ENCODE peak calls at places on chromosomes 16 and 17, in seven cellular contexts. One of them, this sample, is unnamed.

GRCh38 chr17:44241104-44241503 is 21.6 kb upstream of the UBTF start:
- DNase-seq in mammary epithelial cell: no peak
- DNase-seq in MM.1S: no peak
- DNase-seq in endothelial cell of umbilical vein: no peak
- DNase-seq in HCT116: no peak
- DNase-seq in GM23248: peak; percentile 22
- DNase-seq in astrocyte: no peak
- DNase-seq in this sample: no peak

GRCh38 chr17:70677783-70678647 is 508.7 kb downstream of the KCNJ2 start:
- DNase-seq in astrocyte: no peak
- DNase-seq in mammary epithelial cell: no peak
- DNase-seq in GM23248: no peak
- DNase-seq in HCT116: no peak
- DNase-seq in endothelial cell of umbilical vein: no peak
- DNase-seq in MM.1S: no peak
- DNase-seq in this sample: no peak

GRCh38 chr16:10126686-10127085 is 55.5 kb downstream of the GRIN2A start:
- DNase-seq in mammary epithelial cell: peak; percentile 88
- DNase-seq in astrocyte: peak; percentile 97
- DNase-seq in HCT116: no peak
- DNase-seq in MM.1S: no peak
- DNase-seq in endothelial cell of umbilical vein: no peak
- DNase-seq in GM23248: peak; percentile 19
- DNase-seq in this sample: no peak

GRCh38 chr16:578870-579405 is 9.2 kb downstream of the PIGQ start:
- DNase-seq in endothelial cell of umbilical vein: peak; percentile 76
- DNase-seq in astrocyte: peak; percentile 41
- DNase-seq in MM.1S: peak; percentile 85
- DNase-seq in HCT116: no peak
- DNase-seq in mammary epithelial cell: no peak
- DNase-seq in GM23248: peak; percentile 78
- DNase-seq in this sample: peak; percentile 88

GRCh38 chr16:30691907-30692306 is 7.1 kb upstream of the SRCAP start:
- DNase-seq in MM.1S: no peak
- DNase-seq in endothelial cell of umbilical vein: no peak
- DNase-seq in GM23248: no peak
- DNase-seq in HCT116: no peak
- DNase-seq in astrocyte: no peak
- DNase-seq in mammary epithelial cell: no peak
- DNase-seq in this sample: no peak

GRCh38 chr17:1455291-1455747 is 713 bp downstream of the CRK start:
- DNase-seq in endothelial cell of umbilical vein: peak; percentile 68
- DNase-seq in GM23248: peak; percentile 91
- DNase-seq in mammary epithelial cell: peak; percentile 50
- DNase-seq in astrocyte: peak; percentile 51
- DNase-seq in MM.1S: peak; percentile 55
- DNase-seq in HCT116: no peak
- DNase-seq in this sample: peak; percentile 86

GRCh38 chr16:85798901-85799496 is 345 bp downstream of the EMC8 start:
- DNase-seq in MM.1S: no peak
- DNase-seq in HCT116: no peak
- DNase-seq in astrocyte: peak; percentile 16
- DNase-seq in mammary epithelial cell: peak; percentile 14
- DNase-seq in endothelial cell of umbilical vein: peak; percentile 52
- DNase-seq in GM23248: peak; percentile 68
- DNase-seq in this sample: peak; percentile 50

GRCh38 chr17:61480414-61480807 is 28.2 kb downstream of the TBX4 start:
- DNase-seq in HCT116: no peak
- DNase-seq in GM23248: no peak
- DNase-seq in MM.1S: no peak
- DNase-seq in mammary epithelial cell: no peak
- DNase-seq in endothelial cell of umbilical vein: no peak
- DNase-seq in astrocyte: no peak
- DNase-seq in this sample: no peak

GRCh38 chr16:66619534-66620418 is 15.3 kb downstream of the CMTM3 start:
- DNase-seq in MM.1S: no peak
- DNase-seq in GM23248: peak; percentile 81
- DNase-seq in HCT116: no peak
- DNase-seq in mammary epithelial cell: peak; percentile 48
- DNase-seq in endothelial cell of umbilical vein: no peak
- DNase-seq in astrocyte: peak; percentile 87
- DNase-seq in this sample: no peak

GRCh38 chr17:82230627-82231311 is 1.9 kb downstream of the SLC16A3 start:
- DNase-seq in mammary epithelial cell: peak; percentile 78
- DNase-seq in MM.1S: peak; percentile 27
- DNase-seq in HCT116: no peak
- DNase-seq in astrocyte: peak; percentile 60
- DNase-seq in GM23248: peak; percentile 95
- DNase-seq in endothelial cell of umbilical vein: peak; percentile 75
- DNase-seq in this sample: peak; percentile 89

GRCh38 chr16:49530396-49530795 is 156.8 kb downstream of the C16orf78 start:
- DNase-seq in GM23248: no peak
- DNase-seq in MM.1S: no peak
- DNase-seq in astrocyte: no peak
- DNase-seq in endothelial cell of umbilical vein: no peak
- DNase-seq in HCT116: no peak
- DNase-seq in mammary epithelial cell: no peak
- DNase-seq in this sample: no peak

GRCh38 chr17:17415006-17415405 is 61.8 kb upstream of the MED9 start:
- DNase-seq in mammary epithelial cell: no peak
- DNase-seq in HCT116: no peak
- DNase-seq in astrocyte: no peak
- DNase-seq in endothelial cell of umbilical vein: no peak
- DNase-seq in MM.1S: no peak
- DNase-seq in GM23248: no peak
- DNase-seq in this sample: no peak

GRCh38 chr17:72618018-72618509 is 474.4 kb downstream of the SLC39A11 start:
- DNase-seq in HCT116: peak; percentile 66
- DNase-seq in GM23248: peak; percentile 56
- DNase-seq in astrocyte: no peak
- DNase-seq in endothelial cell of umbilical vein: no peak
- DNase-seq in mammary epithelial cell: no peak
- DNase-seq in MM.1S: no peak
- DNase-seq in this sample: peak; percentile 89

GRCh38 chr16:83912152-83912948 is 13.4 kb downstream of the MLYCD start:
- DNase-seq in GM23248: no peak
- DNase-seq in MM.1S: no peak
- DNase-seq in mammary epithelial cell: no peak
- DNase-seq in endothelial cell of umbilical vein: no peak
- DNase-seq in astrocyte: no peak
- DNase-seq in HCT116: no peak
- DNase-seq in this sample: no peak

GRCh38 chr16:85124636-85125346 is 12.5 kb upstream of the CIBAR2 start:
- DNase-seq in HCT116: no peak
- DNase-seq in astrocyte: no peak
- DNase-seq in GM23248: no peak
- DNase-seq in endothelial cell of umbilical vein: no peak
- DNase-seq in mammary epithelial cell: no peak
- DNase-seq in MM.1S: no peak
- DNase-seq in this sample: no peak

GRCh38 chr16:24825696-24826095 is 20.1 kb upstream of the SLC5A11 start:
- DNase-seq in astrocyte: no peak
- DNase-seq in HCT116: no peak
- DNase-seq in GM23248: no peak
- DNase-seq in mammary epithelial cell: peak; percentile 45
- DNase-seq in MM.1S: no peak
- DNase-seq in endothelial cell of umbilical vein: no peak
- DNase-seq in this sample: no peak

GRCh38 chr16:56965149-56965938 is 3.6 kb downstream of the CETP start:
- DNase-seq in mammary epithelial cell: no peak
- DNase-seq in endothelial cell of umbilical vein: no peak
- DNase-seq in HCT116: no peak
- DNase-seq in GM23248: peak; percentile 42
- DNase-seq in astrocyte: no peak
- DNase-seq in MM.1S: no peak
- DNase-seq in this sample: no peak

GRCh38 chr17:68437979-68438877 is 19.1 kb downstream of the WIPI1 start:
- DNase-seq in endothelial cell of umbilical vein: peak; percentile 79
- DNase-seq in MM.1S: peak; percentile 89
- DNase-seq in astrocyte: no peak
- DNase-seq in mammary epithelial cell: no peak
- DNase-seq in HCT116: no peak
- DNase-seq in GM23248: peak; percentile 17
- DNase-seq in this sample: peak; percentile 63

GRCh38 chr16:89257757-89258465 is 40.4 kb downstream of the ZNF778 start:
- DNase-seq in astrocyte: no peak
- DNase-seq in HCT116: no peak
- DNase-seq in endothelial cell of umbilical vein: no peak
- DNase-seq in GM23248: peak; percentile 12
- DNase-seq in MM.1S: no peak
- DNase-seq in mammary epithelial cell: no peak
- DNase-seq in this sample: no peak

GRCh38 chr16:7124242-7124641 is 208.4 kb upstream of the RBFOX1 start:
- DNase-seq in endothelial cell of umbilical vein: no peak
- DNase-seq in HCT116: no peak
- DNase-seq in GM23248: no peak
- DNase-seq in astrocyte: no peak
- DNase-seq in MM.1S: no peak
- DNase-seq in mammary epithelial cell: no peak
- DNase-seq in this sample: no peak

GRCh38 chr17:17548044-17548443 is 43.5 kb downstream of the PEMT start:
- DNase-seq in MM.1S: no peak
- DNase-seq in mammary epithelial cell: no peak
- DNase-seq in HCT116: no peak
- DNase-seq in astrocyte: no peak
- DNase-seq in GM23248: no peak
- DNase-seq in endothelial cell of umbilical vein: no peak
- DNase-seq in this sample: no peak

GRCh38 chr17:40963838-40964237 is 2.9 kb downstream of the KRT39 start:
- DNase-seq in astrocyte: no peak
- DNase-seq in mammary epithelial cell: peak; percentile 83
- DNase-seq in endothelial cell of umbilical vein: peak; percentile 14
- DNase-seq in MM.1S: peak; percentile 75
- DNase-seq in GM23248: peak; percentile 45
- DNase-seq in HCT116: no peak
- DNase-seq in this sample: no peak

GRCh38 chr17:38748329-38749221 is at the start of gene PCGF2:
- DNase-seq in MM.1S: no peak
- DNase-seq in HCT116: peak; percentile 71
- DNase-seq in endothelial cell of umbilical vein: peak; percentile 83
- DNase-seq in mammary epithelial cell: peak; percentile 69
- DNase-seq in astrocyte: peak; percentile 78
- DNase-seq in GM23248: peak; percentile 92
- DNase-seq in this sample: peak; percentile 96

GRCh38 chr17:49972486-49973270 is 3.7 kb downstream of the DLX4 start:
- DNase-seq in MM.1S: no peak
- DNase-seq in mammary epithelial cell: no peak
- DNase-seq in astrocyte: no peak
- DNase-seq in GM23248: peak; percentile 39
- DNase-seq in HCT116: no peak
- DNase-seq in endothelial cell of umbilical vein: no peak
- DNase-seq in this sample: no peak
- TF ChIP-seq EZH2 in MM.1S: no peak
- TF ChIP-seq EZH2 in mammary epithelial cell: peak; percentile 84
- TF ChIP-seq EZH2 in astrocyte: peak; percentile 99
- TF ChIP-seq EZH2 in GM23248: no peak
- TF ChIP-seq EZH2 in HCT116: no peak
- TF ChIP-seq EZH2 in endothelial cell of umbilical vein: peak; percentile 99
- TF ChIP-seq EZH2 in this sample: peak; percentile 82

DNA sequence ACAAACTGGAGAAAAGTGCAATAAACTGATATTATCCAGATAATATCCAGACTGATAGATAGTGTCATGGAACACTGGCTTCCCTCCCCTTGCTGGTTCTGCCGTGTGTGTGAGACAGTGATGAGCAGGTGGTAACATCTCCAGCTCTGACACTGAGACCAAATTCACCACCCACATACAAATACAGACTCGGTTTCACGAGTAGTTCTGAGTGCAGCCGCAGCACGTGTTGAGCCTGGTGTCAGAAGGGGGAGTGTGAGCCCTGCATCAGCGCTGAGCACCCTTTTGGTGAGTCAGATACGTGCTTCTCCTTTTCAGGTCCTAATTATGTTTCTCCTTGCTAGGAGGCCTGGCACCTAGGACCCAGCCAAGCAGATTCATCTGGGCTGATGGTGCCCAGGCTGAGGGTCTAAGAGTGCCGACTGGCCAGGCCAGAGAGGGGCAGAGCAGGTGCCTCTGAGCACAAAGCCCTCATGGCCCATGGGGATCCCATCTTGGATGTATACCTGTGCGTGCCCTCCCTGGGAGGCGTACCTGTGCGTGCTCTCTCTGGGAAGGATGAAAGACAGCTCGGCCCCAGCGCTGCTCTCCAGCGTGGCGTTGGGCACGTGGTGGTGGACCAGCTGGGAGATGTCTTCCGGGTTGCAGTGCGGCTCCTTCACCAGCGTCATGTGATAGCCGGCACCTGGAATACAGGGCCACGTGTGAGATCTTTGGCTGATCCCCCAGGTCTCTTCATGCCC is 27.3 kb upstream of the RNPS1 start:
- DNase-seq in endothelial cell of umbilical vein: no peak
- DNase-seq in MM.1S: peak; percentile 27
- DNase-seq in astrocyte: no peak
- DNase-seq in GM23248: no peak
- DNase-seq in mammary epithelial cell: no peak
- DNase-seq in HCT116: no peak
- DNase-seq in this sample: no peak
- H3K27ac ChIP-seq in endothelial cell of umbilical vein: no peak overlapping the region
- H3K27ac ChIP-seq in MM.1S: no peak overlapping the region
- H3K27ac ChIP-seq in astrocyte: no peak overlapping the region
- H3K27ac ChIP-seq in GM23248: no peak overlapping the region
- H3K27ac ChIP-seq in mammary epithelial cell: no peak overlapping the region
- H3K27ac ChIP-seq in HCT116: no peak overlapping the region
- H3K27ac ChIP-seq in this sample: no peak overlapping the region

GRCh38 chr17:36934144-36934758 is 3.0 kb upstream of the LHX1 start:
- DNase-seq in astrocyte: no peak
- DNase-seq in GM23248: no peak
- DNase-seq in mammary epithelial cell: no peak
- DNase-seq in MM.1S: no peak
- DNase-seq in HCT116: no peak
- DNase-seq in endothelial cell of umbilical vein: no peak
- DNase-seq in this sample: no peak
- TF ChIP-seq EZH2 in astrocyte: peak; percentile 5
- TF ChIP-seq EZH2 in GM23248: peak; percentile 59
- TF ChIP-seq EZH2 in mammary epithelial cell: peak; percentile 39
- TF ChIP-seq EZH2 in MM.1S: no peak
- TF ChIP-seq EZH2 in HCT116: no peak
- TF ChIP-seq EZH2 in endothelial cell of umbilical vein: peak; percentile 49
- TF ChIP-seq EZH2 in this sample: peak; percentile 57

DNA sequence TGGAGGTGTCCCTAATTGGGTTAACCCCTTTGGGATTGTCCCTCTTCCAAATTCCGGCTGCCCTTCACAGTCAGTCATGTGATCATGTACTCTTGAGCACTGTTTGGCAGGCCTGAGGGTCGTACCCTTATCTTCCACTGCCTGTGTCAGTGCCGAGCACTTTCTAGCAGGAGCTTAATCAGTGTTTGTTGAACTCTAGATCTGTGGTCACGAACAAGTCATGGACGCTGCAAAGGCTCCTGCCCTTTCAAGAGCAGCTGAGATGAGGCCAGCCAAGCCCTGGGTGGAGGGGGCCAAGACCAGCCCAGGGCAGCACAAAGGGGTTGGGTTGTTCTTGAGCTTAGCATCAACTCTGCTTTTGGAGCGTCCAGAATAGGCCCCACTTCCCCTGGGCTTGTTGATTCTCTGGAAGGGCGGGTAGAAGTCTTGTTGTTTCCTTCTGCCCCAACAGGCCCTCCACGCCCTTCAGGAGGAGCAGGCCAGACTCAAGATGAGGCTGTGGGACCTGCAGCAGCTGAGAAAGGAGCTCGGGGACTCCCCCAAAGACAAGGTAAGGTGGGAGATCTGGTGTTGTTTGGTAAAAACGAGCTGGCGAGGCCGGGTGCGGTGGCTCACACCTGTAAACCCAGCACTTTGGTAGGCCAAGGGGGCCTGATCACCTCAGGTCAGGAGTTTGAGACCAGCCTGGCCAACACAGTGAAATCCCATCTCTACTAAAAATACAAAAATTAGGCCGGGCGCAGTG is 5.3 kb downstream of the IFI35 start:
- DNase-seq in mammary epithelial cell: no peak
- DNase-seq in HCT116: no peak
- DNase-seq in endothelial cell of umbilical vein: no peak
- DNase-seq in MM.1S: no peak
- DNase-seq in GM23248: no peak
- DNase-seq in astrocyte: no peak
- DNase-seq in this sample: no peak
- H3K27ac ChIP-seq in mammary epithelial cell: no peak overlapping the region
- H3K27ac ChIP-seq in HCT116: no peak overlapping the region
- H3K27ac ChIP-seq in endothelial cell of umbilical vein: no peak overlapping the region
- H3K27ac ChIP-seq in MM.1S: no peak overlapping the region
- H3K27ac ChIP-seq in GM23248: no peak overlapping the region
- H3K27ac ChIP-seq in astrocyte: no peak overlapping the region
- H3K27ac ChIP-seq in this sample: peak overlapping the region; percentile 85

This sample was measured in hepatocyte.